ENCODE peak calls at places on chromosomes 6 and 20, in four cellular contexts. S is K562, D is HepG2, R is GM12878. H is an unnamed sample.
A peak's percentile ranks its signal among the peaks of the same experiment; 100 is the strongest.

GRCh38 chr20:45269754-45270270 is 15.4 kb upstream of the SLPI start:
- DNase-seq in D (no peak), R (no peak), S (no peak), H (no peak)

GRCh38 chr6:163180874-163181541 is 233.5 kb upstream of the QKI start:
- DNase-seq in S (peak; percentile 33), R (no peak), D (peak; percentile 91), H (peak; percentile 77)

GRCh38 chr6:5995705-5996686 is 10.7 kb downstream of the NRN1 start:
- DNase-seq in D (peak; percentile 39), S (peak; percentile 70), R (no peak), H (peak; percentile 89)

GRCh38 chr20:9919271-9920014 is 80.6 kb upstream of the PAK5 start:
- DNase-seq in D (no peak), R (peak; percentile 34), S (no peak), H (no peak)

GRCh38 chr6:154412106-154412820 is 55.7 kb upstream of the IPCEF1 start:
- DNase-seq in S (no peak), D (no peak), R (no peak), H (no peak)

GRCh38 chr6:144397141-144397540 is 112.0 kb downstream of the UTRN start:
- DNase-seq in S (no peak), R (no peak), D (no peak), H (no peak)

GRCh38 chr6:17015144-17015543 is 86.7 kb upstream of the STMND1 start:
- DNase-seq in R (peak; percentile 13), D (no peak), S (no peak), H (no peak)

GRCh38 chr6:75791881-75792280 is 42.8 kb downstream of the MYO6 start:
- DNase-seq in R (no peak), S (no peak), D (no peak), H (no peak)

GRCh38 chr6:131754715-131755567 is 44.1 kb upstream of the CTAGE9 start:
- DNase-seq in D (peak; percentile 99), S (no peak), R (no peak), H (no peak)

GRCh38 chr6:158780963-158781691 is 38.0 kb downstream of the EZR start:
- DNase-seq in R (no peak), S (no peak), D (no peak), H (no peak)

GRCh38 chr20:22341508-22341907 is 242.9 kb downstream of the FOXA2 start:
- DNase-seq in D (peak; percentile 21), S (no peak), R (no peak), H (no peak)

GRCh38 chr6:54697423-54697822 is 149.1 kb upstream of the FAM83B start:
- DNase-seq in S (no peak), D (no peak), R (no peak), H (no peak)

GRCh38 chr6:17011985-17012384 is 89.9 kb upstream of the STMND1 start:
- DNase-seq in R (no peak), S (no peak), D (no peak), H (no peak)

GRCh38 chr20:54026300-54027064 is 43.9 kb downstream of the BCAS1 start:
- DNase-seq in S (no peak), D (no peak), R (no peak), H (no peak)

GRCh38 chr20:54027704-54028103 is 42.7 kb downstream of the BCAS1 start:
- DNase-seq in R (no peak), S (no peak), D (no peak), H (no peak)

GRCh38 chr20:54028276-54029011 is 42.0 kb downstream of the BCAS1 start:
- DNase-seq in R (no peak), S (no peak), D (no peak), H (no peak)

GRCh38 chr20:54023406-54023805 is 47.0 kb downstream of the BCAS1 start:
- DNase-seq in D (no peak), R (no peak), S (no peak), H (no peak)

GRCh38 chr20:54025166-54025835 is 45.1 kb downstream of the BCAS1 start:
- DNase-seq in S (no peak), R (no peak), D (no peak), H (no peak)
- TF ChIP-seq USF2 in S (no peak), R (no peak), D (no peak), H (no peak)

GRCh38 chr6:14797875-14798593 is 447.8 kb upstream of the JARID2 start:
- DNase-seq in R (no peak), S (no peak), D (no peak), H (no peak)
- TF ChIP-seq CBFB in R (no peak), S (no peak), D (no peak), H (no peak)

GRCh38 chr6:166623318-166623717 is 3.7 kb downstream of the RPS6KA2 start:
- DNase-seq in D (no peak), R (no peak), S (no peak), H (no peak)

GRCh38 chr6:166626177-166627038 is 643 bp downstream of the RPS6KA2 start:
- DNase-seq in S (no peak), D (no peak), R (no peak), H (peak; percentile 61)

GRCh38 chr6:166624275-166624674 is 2.8 kb downstream of the RPS6KA2 start:
- DNase-seq in D (no peak), S (no peak), R (no peak), H (no peak)

GRCh38 chr6:166627039-166627874 is at the start of gene RPS6KA2:
- DNase-seq in S (peak; percentile 99), D (peak; percentile 89), R (peak; percentile 93), H (peak; percentile 100)

GRCh38 chr6:166625356-166625755 is 1.7 kb downstream of the RPS6KA2 start:
- DNase-seq in R (no peak), S (no peak), D (no peak), H (no peak)
- TF ChIP-seq USF2 in R (no peak), S (no peak), D (no peak), H (no peak)

GRCh38 chr20:48668451-48668946 is 159.3 kb downstream of the PREX1 start:
- DNase-seq in R (no peak), S (no peak), D (peak; percentile 21), H (no peak)
- TF ChIP-seq CBFB in R (no peak), S (no peak), D (no peak), H (no peak)

H was measured in WTC11.